ENCODE peak calls at places on chromosomes 16 and 17, in seven cellular contexts. J is tibial artery, X is H9, A is uterus, D is endodermal cell, K is OCI-LY7, T is fibroblast of lung. B is an unnamed sample.

GRCh38 chr16:89191033-89191900 is 9.1 kb downstream of the SLC22A31 start:
- DNase-seq in J (no peak), X (peak; percentile 35), A (no peak), D (peak; percentile 41), K (no peak), T (no peak), B (no peak)

GRCh38 chr16:25256821-25257503 is 683 bp downstream of the ZKSCAN2 start:
- DNase-seq in J (no peak), X (peak; percentile 43), A (no peak), D (peak; percentile 70), K (peak; percentile 34), T (no peak), B (peak; percentile 14)

GRCh38 chr17:47165137-47165536 is 24.0 kb downstream of the CDC27 start:
- DNase-seq in J (no peak), X (no peak), A (no peak), D (no peak), K (no peak), T (no peak), B (no peak)

GRCh38 chr17:72719582-72720493 is 372.6 kb downstream of the SLC39A11 start:
- DNase-seq in J (no peak), X (no peak), A (no peak), D (no peak), K (no peak), T (peak; percentile 73), B (no peak)

GRCh38 chr17:75876938-75877751 is 1.2 kb downstream of the TRIM47 start:
- DNase-seq in J (peak; percentile 98), X (peak; percentile 68), A (peak; percentile 98), D (peak; percentile 80), K (peak; percentile 63), T (peak; percentile 94), B (peak; percentile 81)

GRCh38 chr17:78409191-78409621 is 30.8 kb downstream of the PGS1 start:
- DNase-seq in J (no peak), X (no peak), A (no peak), D (no peak), K (no peak), T (no peak), B (peak; percentile 45)

GRCh38 chr17:57092779-57093178 is 7.7 kb downstream of the AKAP1 start:
- DNase-seq in J (peak; percentile 58), X (no peak), A (no peak), D (peak; percentile 43), K (no peak), T (no peak), B (no peak)

GRCh38 chr16:86220552-86220951 is 289.8 kb upstream of the FOXF1 start:
- DNase-seq in J (no peak), X (no peak), A (no peak), D (no peak), K (no peak), T (peak; percentile 71), B (no peak)

GRCh38 chr17:34269969-34270368 is at the start of gene CCL7:
- DNase-seq in J (no peak), X (no peak), A (no peak), D (no peak), K (no peak), T (peak; percentile 10), B (no peak)

GRCh38 chr17:42303694-42304093 is 15.4 kb downstream of the STAT5A start:
- DNase-seq in J (no peak), X (no peak), A (no peak), D (no peak), K (no peak), T (no peak), B (no peak)
- H3K27ac ChIP-seq in J (no peak overlapping the region), X (no peak overlapping the region), A (no peak overlapping the region), D (no peak overlapping the region), K (no peak overlapping the region), T (no peak overlapping the region), B (no peak overlapping the region)

DNA sequence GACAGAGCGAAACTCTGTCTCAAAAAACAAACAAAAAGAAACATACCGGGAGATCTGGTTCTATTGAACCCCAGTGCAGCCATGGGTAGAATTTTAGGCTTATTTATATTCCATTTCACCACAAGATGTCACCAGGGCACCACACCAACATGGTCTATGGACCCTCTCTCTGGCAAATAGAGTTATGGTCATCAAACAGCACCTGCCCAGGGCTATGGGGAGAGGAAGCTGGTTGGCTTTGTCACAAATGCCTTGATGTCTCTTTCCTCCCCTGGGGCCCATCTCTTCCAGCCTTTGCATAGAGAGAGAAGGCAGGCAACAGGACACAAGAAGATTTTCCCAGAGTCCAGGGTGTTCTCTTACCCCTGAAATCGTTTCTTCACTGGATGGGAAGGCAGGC is 128.4 kb downstream of the WWOX start:
- DNase-seq in J (no peak), X (peak; percentile 42), A (no peak), D (peak; percentile 66), K (peak; percentile 7), T (no peak), B (no peak)
- TF ChIP-seq CTCF in J (no peak), X (peak; percentile 59), A (peak; percentile 43), D (peak; percentile 66), K (peak; percentile 35), T (no peak), B (no peak)

GRCh38 chr17:63500548-63501390 is 22.4 kb upstream of the KCNH6 start:
- DNase-seq in J (no peak), X (no peak), A (no peak), D (no peak), K (no peak), T (no peak), B (no peak)

GRCh38 chr17:63497708-63498483 is 21.0 kb downstream of the ACE start:
- DNase-seq in J (no peak), X (peak; percentile 94), A (no peak), D (peak; percentile 94), K (peak; percentile 59), T (no peak), B (no peak)

GRCh38 chr17:63496177-63496576 is 19.3 kb downstream of the ACE start:
- DNase-seq in J (no peak), X (no peak), A (no peak), D (no peak), K (no peak), T (no peak), B (no peak)

GRCh38 chr17:63496663-63497400 is 20.0 kb downstream of the ACE start:
- DNase-seq in J (no peak), X (no peak), A (no peak), D (no peak), K (no peak), T (no peak), B (no peak)

DNA sequence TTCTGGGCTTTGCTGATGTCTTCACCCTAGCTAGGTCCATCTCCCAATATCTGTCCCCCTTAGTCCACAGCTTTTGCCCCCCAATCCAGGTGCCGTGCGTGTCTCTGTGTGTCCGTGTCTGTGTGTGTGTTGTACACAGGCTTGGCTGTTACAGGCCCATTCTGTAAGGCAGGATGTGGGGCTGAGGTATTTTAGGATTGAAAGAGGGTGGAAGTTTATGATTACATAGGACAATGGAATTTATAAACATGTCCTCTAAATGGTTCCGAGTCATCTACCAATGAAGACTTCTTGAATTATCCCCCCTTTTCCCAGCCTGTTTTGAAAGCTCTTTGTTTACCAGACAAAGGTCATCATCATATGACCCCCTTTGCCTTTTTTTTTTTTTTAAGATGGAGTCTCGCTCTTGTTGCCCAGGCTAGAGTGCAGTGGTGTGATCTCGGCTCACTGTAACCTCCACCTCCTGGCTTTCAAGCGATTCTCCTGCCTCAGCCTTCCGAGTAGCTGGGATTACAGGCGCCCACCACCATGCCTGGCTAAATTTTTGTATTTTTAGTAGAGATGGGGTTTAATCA is 21.8 kb downstream of the ACE start:
- DNase-seq in J (no peak), X (no peak), A (no peak), D (no peak), K (no peak), T (peak; percentile 62), B (no peak)
- H3K27ac ChIP-seq in J (no peak overlapping the region), X (no peak overlapping the region), A (no peak overlapping the region), D (no peak overlapping the region), K (no peak overlapping the region), T (peak overlapping the region; percentile 47), B (no peak overlapping the region)

GRCh38 chr16:85213926-85214294 is 101.6 kb upstream of the CIBAR2 start:
- DNase-seq in J (no peak), X (no peak), A (no peak), D (no peak), K (no peak), T (no peak), B (no peak)
- TF ChIP-seq CTCF in J (no peak), X (no peak), A (no peak), D (no peak), K (no peak), T (no peak), B (no peak)

DNA sequence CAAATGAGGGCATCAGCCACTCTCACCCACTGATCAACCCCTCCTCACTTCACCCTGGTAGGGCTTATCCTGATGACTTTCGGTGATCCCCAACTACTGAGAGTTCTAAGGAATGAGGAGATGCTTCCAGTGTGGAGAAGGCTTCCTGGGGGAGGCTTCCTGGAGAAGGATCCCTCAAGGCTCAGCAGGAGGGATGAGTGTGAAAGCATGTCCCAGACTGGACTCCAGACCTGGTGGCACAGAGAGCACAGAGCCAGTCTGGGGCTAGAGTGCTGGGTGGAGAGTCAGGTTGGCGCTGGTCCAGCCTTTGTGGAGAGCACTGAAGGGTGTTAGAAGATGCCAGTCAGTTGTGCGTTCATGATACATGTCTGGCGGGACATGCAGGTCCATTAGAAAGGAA is 53.7 kb downstream of the PLD6 start:
- DNase-seq in J (no peak), X (no peak), A (no peak), D (no peak), K (no peak), T (no peak), B (no peak)
- H3K27ac ChIP-seq in J (peak overlapping the region; percentile 34), X (no peak overlapping the region), A (peak overlapping the region; percentile 13), D (no peak overlapping the region), K (no peak overlapping the region), T (peak overlapping the region; percentile 65), B (peak overlapping the region; percentile 92)

GRCh38 chr17:55549140-55549539 is 37.9 kb upstream of the SMIM36 start:
- DNase-seq in J (no peak), X (no peak), A (no peak), D (peak; percentile 77), K (peak; percentile 33), T (no peak), B (no peak)
- TF ChIP-seq CTCF in J (no peak), X (peak; percentile 66), A (no peak), D (peak; percentile 77), K (peak; percentile 75), T (peak; percentile 17), B (no peak)

DNA sequence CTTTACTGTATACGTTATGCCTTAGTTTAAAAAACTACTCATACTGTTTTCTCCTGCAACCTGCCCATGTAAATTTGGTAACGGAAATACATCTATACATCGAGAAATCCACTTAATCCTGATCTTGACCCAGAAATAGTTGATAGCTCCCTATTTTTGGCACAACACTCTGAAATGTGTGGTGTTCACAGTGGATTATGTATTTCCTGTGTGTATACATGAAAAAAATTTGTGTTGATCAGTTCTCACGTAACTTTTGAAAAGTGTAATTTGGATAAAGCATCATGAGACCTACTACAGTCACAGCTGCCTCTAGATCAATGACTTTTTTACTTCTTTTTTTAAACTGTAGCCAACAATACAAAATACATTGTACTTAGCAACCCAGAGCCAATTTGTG is 90.7 kb downstream of the VMP1 start:
- DNase-seq in J (no peak), X (no peak), A (no peak), D (no peak), K (no peak), T (no peak), B (no peak)
- H3K27ac ChIP-seq in J (peak overlapping the region; percentile 44), X (no peak overlapping the region), A (no peak overlapping the region), D (no peak overlapping the region), K (no peak overlapping the region), T (no peak overlapping the region), B (peak overlapping the region; percentile 47)

B was measured in RWPE1.